ENCODE peak calls at places on chromosomes 1 and 21, in four cellular contexts. W is lower lobe of right lung, I is fibroblast of mammary gland, E is AG04450. M is an unnamed sample.

GRCh38 chr1:53580009-53580400 is 120.8 kb downstream of the DMRTB1 start:
- DNase-seq in E (no peak), W (no peak), I (no peak), M (no peak)

GRCh38 chr1:228833911-228834631 is 98.8 kb downstream of the RHOU start:
- DNase-seq in W (no peak), E (no peak), I (no peak), M (no peak)

GRCh38 chr1:117695796-117696505 is 90.1 kb downstream of the TENT5C start:
- DNase-seq in W (no peak), I (peak; percentile 89), E (peak; percentile 81), M (peak; percentile 97)

GRCh38 chr1:227351443-227351842 is 33.2 kb upstream of the CDC42BPA start:
- DNase-seq in W (no peak), E (no peak), I (peak; percentile 68), M (peak; percentile 8)

GRCh38 chr1:226021406-226022200 is 22.5 kb upstream of the SDE2 start:
- DNase-seq in W (no peak), I (no peak), E (no peak), M (no peak)

GRCh38 chr1:151494741-151495281 is 16.4 kb upstream of the CGN start:
- DNase-seq in I (peak; percentile 88), W (no peak), E (no peak), M (peak; percentile 55)

GRCh38 chr1:214664656-214665433 is 61.9 kb downstream of the CENPF start:
- DNase-seq in E (no peak), I (no peak), W (no peak), M (no peak)

GRCh38 chr21:15706686-15707085 is 23.1 kb upstream of the USP25 start:
- DNase-seq in W (no peak), E (peak; percentile 88), I (peak; percentile 99), M (peak; percentile 88)

GRCh38 chr21:39452965-39453332 is 1.2 kb downstream of the SH3BGR start:
- DNase-seq in I (no peak), W (no peak), E (no peak), M (no peak)

GRCh38 chr1:230070321-230071208 is 3.5 kb downstream of the GALNT2 start:
- DNase-seq in E (no peak), W (no peak), I (no peak), M (no peak)

GRCh38 chr1:983736-984475 is 2.0 kb upstream of the PERM1 start:
- DNase-seq in I (no peak), E (no peak), W (no peak), M (no peak)

GRCh38 chr1:43868741-43869067 is 64.9 kb upstream of the ARTN start:
- DNase-seq in E (peak; percentile 66), I (peak; percentile 72), W (no peak), M (no peak)

GRCh38 chr21:21101911-21102310 is 103.7 kb downstream of the NCAM2 start:
- DNase-seq in E (peak; percentile 43), W (no peak), I (peak; percentile 49), M (peak; percentile 48)

GRCh38 chr1:71343686-71344416 is 263.0 kb upstream of the ZRANB2 start:
- DNase-seq in W (no peak), E (no peak), I (no peak), M (no peak)

GRCh38 chr1:39047374-39048229 is 21.5 kb downstream of the NDUFS5 start:
- DNase-seq in E (peak; percentile 34), W (peak; percentile 6), I (peak; percentile 95), M (peak; percentile 95)

GRCh38 chr1:117077267-117077666 is 17.1 kb downstream of the TTF2 start:
- DNase-seq in W (no peak), E (no peak), I (peak; percentile 94), M (peak; percentile 94)

GRCh38 chr1:23428136-23428905 is 3.8 kb upstream of the TCEA3 start:
- DNase-seq in W (no peak), E (no peak), I (no peak), M (no peak)

GRCh38 chr1:115237507-115237906 is 100.5 kb downstream of the NGF start:
- DNase-seq in I (peak; percentile 90), W (no peak), E (no peak), M (peak; percentile 87)

GRCh38 chr1:14742181-14742980 is 143.9 kb downstream of the KAZN start:
- DNase-seq in E (peak; percentile 91), I (peak; percentile 99), W (no peak), M (peak; percentile 85)

GRCh38 chr1:89254658-89255287 is 17.9 kb downstream of the GBP5 start:
- DNase-seq in I (no peak), E (no peak), W (no peak), M (no peak)

GRCh38 chr1:8374812-8375211 is 56.9 kb downstream of the SLC45A1 start:
- DNase-seq in I (peak; percentile 67), W (no peak), E (no peak), M (peak; percentile 45)

GRCh38 chr1:90850181-90850924 is 133.3 kb upstream of the BARHL2 start:
- DNase-seq in I (peak; percentile 24), W (peak; percentile 56), E (no peak), M (no peak)

GRCh38 chr1:229064320-229064908 is 206.5 kb upstream of the RAB4A start:
- DNase-seq in E (no peak), W (no peak), I (no peak), M (no peak)

GRCh38 chr1:44827197-44828002 is 15.7 kb downstream of the PTCH2 start:
- DNase-seq in E (no peak), I (no peak), W (no peak), M (no peak)

GRCh38 chr1:113976609-113977278 is 2.5 kb upstream of the OLFML3 start:
- DNase-seq in W (no peak), E (no peak), I (peak; percentile 60), M (peak; percentile 50)
- TF ChIP-seq CTCF in W (peak; percentile 39), E (peak; percentile 83), I (peak; percentile 82), M (peak; percentile 77)

DNA sequence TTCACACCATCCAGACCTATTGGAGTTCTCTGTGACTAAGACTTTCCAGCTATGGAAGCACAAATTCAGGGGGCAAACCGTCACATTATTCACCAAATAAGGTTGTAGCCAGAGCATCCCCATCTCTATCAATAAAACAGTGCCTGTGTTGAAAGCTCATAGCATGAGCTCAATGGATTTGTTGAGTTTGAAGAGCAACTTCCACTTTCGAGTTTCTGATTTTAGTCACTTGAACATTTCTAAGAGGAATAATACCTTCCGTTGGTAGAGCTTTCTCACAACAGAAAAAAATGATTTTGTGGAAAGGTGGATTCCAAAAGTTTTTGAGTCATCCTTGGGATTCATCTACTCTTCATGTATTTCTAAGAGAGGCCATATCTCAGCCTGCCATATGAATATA is 13.0 kb upstream of the ELAVL4 start:
- DNase-seq in E (no peak), W (no peak), I (no peak), M (no peak)
- TF ChIP-seq CTCF in E (no peak), W (no peak), I (no peak), M (no peak)

DNA sequence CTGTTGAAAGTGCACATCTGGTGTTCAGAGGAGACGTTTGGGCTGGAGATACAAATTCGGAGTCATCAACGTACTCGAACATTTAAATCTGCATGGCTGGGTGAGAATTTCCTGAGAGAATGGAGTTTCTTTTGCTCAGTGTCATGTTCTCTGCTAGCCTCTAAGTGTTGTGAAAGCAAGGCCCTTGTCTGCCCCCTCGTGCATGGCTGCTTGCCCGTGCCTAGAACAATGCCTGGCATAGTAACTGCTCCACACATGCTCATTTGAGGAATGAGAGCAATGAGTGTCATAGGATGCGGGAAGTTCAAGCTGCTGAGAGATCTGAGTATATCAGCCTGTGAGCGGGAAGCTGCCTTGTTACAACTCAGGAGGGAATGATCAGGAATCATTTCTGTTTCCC is 171.1 kb upstream of the CSF3R start:
- DNase-seq in W (no peak), E (no peak), I (peak; percentile 7), M (peak; percentile 24)
- TF ChIP-seq CTCF in W (no peak), E (no peak), I (no peak), M (no peak)

DNA sequence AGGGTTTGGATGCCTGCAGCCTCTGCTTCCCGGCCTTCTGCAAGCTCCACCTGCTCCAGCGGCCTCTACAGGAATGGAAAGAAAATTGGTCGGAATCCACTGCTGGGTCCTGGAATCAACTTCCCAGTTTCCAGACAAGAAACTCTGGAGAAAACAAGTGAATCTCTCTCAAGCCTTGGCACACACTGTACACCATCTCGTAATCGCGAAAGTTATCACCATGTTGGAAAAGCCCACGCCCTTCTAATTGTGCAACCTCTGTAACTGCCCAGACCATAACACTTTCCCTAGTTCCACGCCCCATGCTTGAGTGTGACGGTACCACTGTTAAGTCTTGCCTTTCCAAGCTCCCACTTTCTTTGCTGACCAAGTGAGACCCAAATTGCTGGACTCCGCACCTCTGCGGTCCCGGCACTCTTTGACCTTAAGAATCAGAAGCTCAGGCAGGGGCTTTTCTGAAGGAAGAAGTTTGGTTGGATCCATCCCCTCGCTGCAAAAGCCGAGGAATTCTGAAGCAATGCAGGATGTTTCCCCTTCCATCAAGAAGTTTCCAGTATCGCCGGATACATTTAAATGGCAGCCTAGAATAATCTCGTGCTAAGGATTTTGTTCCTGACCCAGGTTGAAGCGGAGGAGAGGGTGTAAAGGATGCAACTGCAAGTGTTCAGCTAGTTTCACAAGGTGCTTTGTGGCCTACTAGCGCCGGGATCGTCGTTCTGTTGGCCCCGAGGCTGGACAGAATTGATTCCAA is 6.2 kb downstream of the NR5A2 start:
- DNase-seq in W (no peak), I (no peak), E (no peak), M (no peak)
- TF ChIP-seq CTCF in W (no peak), I (no peak), E (peak; percentile 2), M (no peak)

GRCh38 chr1:204483791-204484190 is 10.8 kb downstream of the PIK3C2B start:
- DNase-seq in I (no peak), W (no peak), E (no peak), M (no peak)

GRCh38 chr1:204478166-204478899 is 16.3 kb downstream of the PIK3C2B start:
- DNase-seq in I (no peak), E (no peak), W (no peak), M (no peak)

GRCh38 chr1:204478921-204479320 is 15.7 kb downstream of the PIK3C2B start:
- DNase-seq in E (no peak), I (no peak), W (no peak), M (no peak)

GRCh38 chr1:204479387-204480136 is 15.0 kb downstream of the PIK3C2B start:
- DNase-seq in E (no peak), W (no peak), I (no peak), M (no peak)

DNA sequence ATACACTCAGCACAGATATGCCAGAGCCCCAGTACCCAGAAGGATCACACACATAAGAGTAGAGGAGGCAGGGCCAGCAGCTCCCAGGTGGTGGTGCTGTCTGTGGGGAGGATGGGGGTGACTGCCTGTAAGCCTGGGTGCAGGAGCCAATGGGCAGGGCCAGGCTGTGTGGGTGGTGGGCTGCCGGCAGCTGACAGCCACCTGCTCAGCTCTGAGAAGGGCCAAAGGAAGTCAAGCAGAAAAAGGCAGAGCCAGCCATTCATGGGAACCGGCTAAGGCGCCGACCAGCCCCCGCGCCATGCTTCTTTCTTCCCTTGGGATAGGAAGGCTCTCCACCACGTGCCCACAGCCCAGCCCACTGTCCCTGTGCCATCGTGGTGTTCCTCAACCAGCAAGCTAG is 14.1 kb downstream of the PIK3C2B start:
- DNase-seq in E (no peak), W (no peak), I (no peak), M (no peak)
- TF ChIP-seq CTCF in E (no peak), W (no peak), I (no peak), M (no peak)

GRCh38 chr1:154937051-154937987 is 800 bp upstream of the PMVK start:
- DNase-seq in E (peak; percentile 93), I (peak; percentile 97), W (peak; percentile 93), M (peak; percentile 90)
- TF ChIP-seq CTCF in E (peak; percentile 42), I (peak; percentile 32), W (peak; percentile 17), M (peak; percentile 49)